ENCODE peak calls at places on chromosomes 16 and 17, in nine cellular contexts. One of them, this sample, is unnamed.

GRCh38 chr17:48471807-48472484 is 41.9 kb upstream of the SKAP1 start:
- DNase-seq in HTR-8/SVneo: no peak
- DNase-seq in astrocyte: no peak
- DNase-seq in H9: peak; percentile 65
- DNase-seq in effector memory CD8-positive, alpha-beta T cell: no peak
- DNase-seq in astrocyte of the spinal cord: no peak
- DNase-seq in fibroblast of the aortic adventitia: no peak
- DNase-seq in NCI-H748 treated with DMSO at 0.1 percent for 48 hours: no peak
- DNase-seq in CD4-positive, CD25-positive, alpha-beta regulatory T cell: no peak
- DNase-seq in this sample: no peak

GRCh38 chr17:61755668-61756067 is 107.7 kb downstream of the BRIP1 start:
- DNase-seq in HTR-8/SVneo: no peak
- DNase-seq in astrocyte: no peak
- DNase-seq in H9: no peak
- DNase-seq in effector memory CD8-positive, alpha-beta T cell: no peak
- DNase-seq in astrocyte of the spinal cord: no peak
- DNase-seq in fibroblast of the aortic adventitia: no peak
- DNase-seq in NCI-H748 treated with DMSO at 0.1 percent for 48 hours: no peak
- DNase-seq in CD4-positive, CD25-positive, alpha-beta regulatory T cell: no peak
- DNase-seq in this sample: no peak

GRCh38 chr16:84555418-84556196 is 51.1 kb upstream of the MEAK7 start:
- DNase-seq in HTR-8/SVneo: no peak
- DNase-seq in astrocyte: no peak
- DNase-seq in H9: no peak
- DNase-seq in effector memory CD8-positive, alpha-beta T cell: no peak
- DNase-seq in astrocyte of the spinal cord: no peak
- DNase-seq in fibroblast of the aortic adventitia: no peak
- DNase-seq in NCI-H748 treated with DMSO at 0.1 percent for 48 hours: no peak
- DNase-seq in CD4-positive, CD25-positive, alpha-beta regulatory T cell: no peak
- DNase-seq in this sample: no peak

GRCh38 chr16:79993810-79994209 is 393.3 kb upstream of the MAF start:
- DNase-seq in HTR-8/SVneo: no peak
- DNase-seq in astrocyte: no peak
- DNase-seq in H9: no peak
- DNase-seq in effector memory CD8-positive, alpha-beta T cell: no peak
- DNase-seq in astrocyte of the spinal cord: no peak
- DNase-seq in fibroblast of the aortic adventitia: no peak
- DNase-seq in NCI-H748 treated with DMSO at 0.1 percent for 48 hours: no peak
- DNase-seq in CD4-positive, CD25-positive, alpha-beta regulatory T cell: no peak
- DNase-seq in this sample: no peak

GRCh38 chr16:83549836-83550569 is 257.8 kb upstream of the HSBP1 start:
- DNase-seq in HTR-8/SVneo: no peak
- DNase-seq in astrocyte: no peak
- DNase-seq in H9: no peak
- DNase-seq in effector memory CD8-positive, alpha-beta T cell: no peak
- DNase-seq in astrocyte of the spinal cord: no peak
- DNase-seq in fibroblast of the aortic adventitia: no peak
- DNase-seq in NCI-H748 treated with DMSO at 0.1 percent for 48 hours: no peak
- DNase-seq in CD4-positive, CD25-positive, alpha-beta regulatory T cell: no peak
- DNase-seq in this sample: no peak

GRCh38 chr16:86631441-86631840 is 53.1 kb downstream of the FOXL1 start:
- DNase-seq in HTR-8/SVneo: peak; percentile 41
- DNase-seq in astrocyte: no peak
- DNase-seq in H9: no peak
- DNase-seq in effector memory CD8-positive, alpha-beta T cell: no peak
- DNase-seq in astrocyte of the spinal cord: no peak
- DNase-seq in fibroblast of the aortic adventitia: peak; percentile 42
- DNase-seq in NCI-H748 treated with DMSO at 0.1 percent for 48 hours: no peak
- DNase-seq in CD4-positive, CD25-positive, alpha-beta regulatory T cell: no peak
- DNase-seq in this sample: no peak

GRCh38 chr17:68175416-68175815 is 72.4 kb upstream of the AMZ2 start:
- DNase-seq in HTR-8/SVneo: no peak
- DNase-seq in astrocyte: no peak
- DNase-seq in H9: no peak
- DNase-seq in effector memory CD8-positive, alpha-beta T cell: no peak
- DNase-seq in astrocyte of the spinal cord: no peak
- DNase-seq in fibroblast of the aortic adventitia: no peak
- DNase-seq in NCI-H748 treated with DMSO at 0.1 percent for 48 hours: no peak
- DNase-seq in CD4-positive, CD25-positive, alpha-beta regulatory T cell: no peak
- DNase-seq in this sample: no peak

GRCh38 chr16:60142991-60143705 is 1409.0 kb upstream of the GOT2 start:
- DNase-seq in HTR-8/SVneo: peak; percentile 2
- DNase-seq in astrocyte: peak; percentile 56
- DNase-seq in H9: no peak
- DNase-seq in effector memory CD8-positive, alpha-beta T cell: no peak
- DNase-seq in astrocyte of the spinal cord: peak; percentile 27
- DNase-seq in fibroblast of the aortic adventitia: no peak
- DNase-seq in NCI-H748 treated with DMSO at 0.1 percent for 48 hours: no peak
- DNase-seq in CD4-positive, CD25-positive, alpha-beta regulatory T cell: no peak
- DNase-seq in this sample: peak; percentile 68

GRCh38 chr17:36608280-36608679 is 6.9 kb downstream of the MRM1 start:
- DNase-seq in HTR-8/SVneo: no peak
- DNase-seq in astrocyte: no peak
- DNase-seq in H9: no peak
- DNase-seq in effector memory CD8-positive, alpha-beta T cell: no peak
- DNase-seq in astrocyte of the spinal cord: no peak
- DNase-seq in fibroblast of the aortic adventitia: no peak
- DNase-seq in NCI-H748 treated with DMSO at 0.1 percent for 48 hours: no peak
- DNase-seq in CD4-positive, CD25-positive, alpha-beta regulatory T cell: no peak
- DNase-seq in this sample: no peak